ENCODE peak calls at places on chromosome 18, in eight cellular contexts. E is activated naive CD8-positive, alpha-beta T cell treated with anti-CD3 and anti-CD28 coated beads for 36 hours; V is GM10248; Z is hypothalamus; H is uterus; O is SW480; D is EL; W is T-helper 2 cell. J is an unnamed sample.

GRCh38 chr18:5294618-5295230 is 802 bp downstream of the ZBTB14 start:
- DNase-seq in E (peak), V (no peak), Z (peak), H (peak), O (peak), D (peak), W (peak), J (peak)

GRCh38 chr18:77701977-77702376 is 452.3 kb downstream of the GALR1 start:
- DNase-seq in E (no peak), V (no peak), Z (no peak), H (no peak), O (no peak), D (no peak), W (no peak), J (no peak)

GRCh38 chr18:3179430-3180089 is 40.2 kb downstream of the MYOM1 start:
- DNase-seq in E (no peak), V (peak), Z (no peak), H (no peak), O (no peak), D (no peak), W (no peak), J (no peak)

GRCh38 chr18:58858591-58859468 is 5.8 kb upstream of the ZNF532 start:
- DNase-seq in E (no peak), V (no peak), Z (no peak), H (peak), O (no peak), D (no peak), W (no peak), J (no peak)

GRCh38 chr18:34821669-34822210 is 111.6 kb downstream of the DTNA start:
- DNase-seq in E (no peak), V (no peak), Z (no peak), H (no peak), O (no peak), D (peak), W (no peak), J (no peak)

GRCh38 chr18:39655341-39655740 is 2089.7 kb upstream of the CELF4 start:
- DNase-seq in E (no peak), V (no peak), Z (no peak), H (no peak), O (no peak), D (no peak), W (no peak), J (no peak)

GRCh38 chr18:31232000-31232399 is 69.3 kb upstream of the DSC1 start:
- DNase-seq in E (no peak), V (no peak), Z (no peak), H (no peak), O (no peak), D (no peak), W (no peak), J (no peak)

GRCh38 chr18:35672897-35673296 is 91.4 kb downstream of the GALNT1 start:
- DNase-seq in E (no peak), V (no peak), Z (no peak), H (no peak), O (no peak), D (peak), W (no peak), J (no peak)

GRCh38 chr18:56314396-56314795 is 324.0 kb downstream of the TXNL1 start:
- DNase-seq in E (no peak), V (no peak), Z (no peak), H (no peak), O (no peak), D (peak), W (no peak), J (no peak)

GRCh38 chr18:3848316-3848715 is 398.3 kb downstream of the TGIF1 start:
- DNase-seq in E (no peak), V (no peak), Z (no peak), H (no peak), O (peak), D (no peak), W (no peak), J (no peak)

GRCh38 chr18:70181015-70181414 is 24.5 kb downstream of the RTTN start:
- DNase-seq in E (no peak), V (no peak), Z (no peak), H (no peak), O (peak), D (peak), W (no peak), J (no peak)

GRCh38 chr18:49623571-49623970 is 61.7 kb downstream of the LIPG start:
- DNase-seq in E (no peak), V (no peak), Z (no peak), H (no peak), O (no peak), D (no peak), W (no peak), J (no peak)

GRCh38 chr18:35444636-35445035 is 53.1 kb downstream of the INO80C start:
- DNase-seq in E (no peak), V (no peak), Z (peak), H (no peak), O (no peak), D (no peak), W (no peak), J (no peak)

GRCh38 chr18:61637319-61637718 is 255.5 kb downstream of the RNF152 start:
- DNase-seq in E (no peak), V (no peak), Z (no peak), H (no peak), O (no peak), D (no peak), W (no peak), J (peak)

GRCh38 chr18:24130494-24130893 is 8.4 kb upstream of the CABYR start:
- DNase-seq in E (no peak), V (no peak), Z (no peak), H (no peak), O (no peak), D (no peak), W (no peak), J (no peak)

GRCh38 chr18:55038162-55038561 is 78.9 kb upstream of the CCDC68 start:
- DNase-seq in E (no peak), V (no peak), Z (no peak), H (no peak), O (no peak), D (peak), W (no peak), J (no peak)

GRCh38 chr18:41338341-41338740 is 616.7 kb upstream of the PIK3C3 start:
- DNase-seq in E (no peak), V (no peak), Z (no peak), H (no peak), O (no peak), D (no peak), W (no peak), J (no peak)

GRCh38 chr18:56148373-56148772 is 490.0 kb downstream of the TXNL1 start:
- DNase-seq in E (peak), V (no peak), Z (no peak), H (no peak), O (no peak), D (peak), W (no peak), J (no peak)

GRCh38 chr18:76565238-76566173 is 70.5 kb upstream of the ZNF516 start:
- DNase-seq in E (no peak), V (no peak), Z (peak), H (peak), O (peak), D (peak), W (no peak), J (peak)

GRCh38 chr18:60372598-60372997 is at the start of gene MC4R:
- DNase-seq in E (no peak), V (no peak), Z (peak), H (no peak), O (peak), D (peak), W (no peak), J (peak)

GRCh38 chr18:55302337-55302833 is 285.6 kb downstream of the TCF4 start:
- DNase-seq in E (no peak), V (no peak), Z (no peak), H (no peak), O (no peak), D (peak), W (no peak), J (no peak)

GRCh38 chr18:79606621-79607331 is 72.8 kb upstream of the CTDP1 start:
- DNase-seq in E (no peak), V (no peak), Z (no peak), H (no peak), O (no peak), D (no peak), W (no peak), J (no peak)

GRCh38 chr18:76875390-76876330 is 53.3 kb downstream of the ZNF236 start:
- DNase-seq in E (peak), V (peak), Z (no peak), H (no peak), O (peak), D (peak), W (no peak), J (peak)

GRCh38 chr18:23718243-23718720 is 29.0 kb downstream of the LAMA3 start:
- DNase-seq in E (no peak), V (no peak), Z (no peak), H (no peak), O (no peak), D (peak), W (no peak), J (no peak)

GRCh38 chr18:78589916-78590437 is 389.6 kb upstream of the SALL3 start:
- DNase-seq in E (no peak), V (no peak), Z (no peak), H (no peak), O (no peak), D (no peak), W (no peak), J (no peak)

GRCh38 chr18:50193796-50194622 is 938 bp downstream of the MYO5B start:
- DNase-seq in E (no peak), V (peak), Z (no peak), H (no peak), O (peak), D (no peak), W (no peak), J (peak)

GRCh38 chr18:9201224-9201623 is 64.6 kb downstream of the ANKRD12 start:
- DNase-seq in E (no peak), V (no peak), Z (no peak), H (no peak), O (no peak), D (no peak), W (no peak), J (no peak)